ENCODE peak calls at places on chromosomes 6 and 20, in five cellular contexts. M is adrenal gland, G is H1, P is upper lobe of left lung, I is lower lobe of right lung. D is an unnamed sample. For H3K4me1 and H3K36me3, the result is how much of the 10 kb centered on the place peaks cover.

GRCh38 chr6:90080876-90081464 is 186.7 kb downstream of the GJA10 start:
- DNase-seq in G (no peak), I (no peak), P (no peak), M (no peak), D (peak)

GRCh38 chr6:116556065-116556464 is 2.5 kb downstream of the CALHM4 start:
- DNase-seq in I (no peak), G (no peak), P (no peak), M (no peak), D (no peak)

GRCh38 chr6:107877968-107878367 is 53.9 kb upstream of the SCML4 start:
- DNase-seq in P (no peak), G (no peak), M (no peak), I (no peak), D (no peak)

GRCh38 chr6:18265099-18265372 is 706 bp upstream of the DEK start:
- DNase-seq in P (no peak), M (no peak), G (no peak), I (no peak), D (no peak)

GRCh38 chr20:38343107-38343797 is 3.0 kb upstream of the LBP start:
- DNase-seq in I (no peak), P (peak), G (no peak), M (peak), D (peak)

GRCh38 chr20:63810730-63811490 is 20.2 kb downstream of the ZBTB46 start:
- DNase-seq in M (no peak), P (no peak), G (no peak), I (no peak), D (no peak)

GRCh38 chr6:10411131-10411914 is 3.6 kb downstream of the TFAP2A start:
- DNase-seq in M (no peak), G (no peak), P (peak), I (no peak), D (no peak)

GRCh38 chr6:3523288-3523670 is 66.4 kb upstream of the SLC22A23 start:
- DNase-seq in I (no peak), G (no peak), P (no peak), M (no peak), D (peak)

GRCh38 chr20:3042621-3043020 is 801 bp upstream of the GNRH2 start:
- DNase-seq in M (peak), P (no peak), I (no peak), G (no peak), D (no peak)

GRCh38 chr6:150841697-150842096 is 23.8 kb upstream of the MTHFD1L start:
- DNase-seq in P (no peak), I (no peak), G (no peak), M (no peak), D (no peak)

GRCh38 chr6:26389349-26389799 is 6.5 kb downstream of the BTN2A2 start:
- DNase-seq in I (no peak), P (no peak), G (no peak), M (no peak), D (no peak)

GRCh38 chr6:7112741-7113313 is 5.1 kb downstream of the RREB1 start:
- DNase-seq in G (no peak), I (no peak), M (peak), P (no peak), D (peak)

GRCh38 chr20:10987651-10988383 is 314.0 kb upstream of the JAG1 start:
- DNase-seq in P (no peak), M (no peak), G (no peak), I (no peak), D (no peak)

GRCh38 chr6:31493875-31494694 is 3.9 kb upstream of the MICB start:
- DNase-seq in I (peak), P (peak), M (peak), G (no peak), D (peak)

GRCh38 chr6:100509101-100509500 is 44.4 kb upstream of the SIM1 start:
- DNase-seq in G (no peak), M (no peak), I (no peak), P (no peak), D (no peak)

GRCh38 chr6:33430991-33431879 is 11.4 kb downstream of the SYNGAP1 start:
- DNase-seq in I (peak), G (no peak), M (peak), P (peak), D (peak)
- H3K27ac ChIP-seq in I (no peak), G (peak), M (no peak), P (no peak), D (no peak)

DNA sequence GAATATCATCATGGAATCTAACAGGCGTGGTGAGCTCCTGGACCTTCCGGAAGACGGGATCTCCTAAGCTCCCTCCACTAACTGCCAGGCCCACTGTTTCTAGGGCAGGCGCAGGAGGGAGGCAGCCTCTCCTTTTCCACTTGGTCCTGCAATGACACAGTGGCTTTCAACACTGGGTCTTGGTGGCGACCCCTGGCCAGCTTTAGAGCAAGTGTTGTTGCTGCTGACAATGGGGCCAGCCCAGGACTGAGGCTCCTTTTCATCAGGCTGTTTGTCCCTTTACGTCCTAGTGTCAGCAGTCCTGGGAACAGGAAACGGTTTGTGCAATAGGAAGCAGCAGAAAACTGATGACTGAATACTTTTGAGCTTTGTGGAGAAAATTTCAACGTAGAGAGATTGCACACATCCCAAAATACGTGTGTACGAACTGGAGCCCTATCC is 9.7 kb upstream of the QKI start:
- DNase-seq in M (peak), I (peak), G (no peak), P (no peak), D (no peak)
- H3K4me1 ChIP-seq in M (under half), I (under half), G (under half), P (under half), D (under half)

DNA sequence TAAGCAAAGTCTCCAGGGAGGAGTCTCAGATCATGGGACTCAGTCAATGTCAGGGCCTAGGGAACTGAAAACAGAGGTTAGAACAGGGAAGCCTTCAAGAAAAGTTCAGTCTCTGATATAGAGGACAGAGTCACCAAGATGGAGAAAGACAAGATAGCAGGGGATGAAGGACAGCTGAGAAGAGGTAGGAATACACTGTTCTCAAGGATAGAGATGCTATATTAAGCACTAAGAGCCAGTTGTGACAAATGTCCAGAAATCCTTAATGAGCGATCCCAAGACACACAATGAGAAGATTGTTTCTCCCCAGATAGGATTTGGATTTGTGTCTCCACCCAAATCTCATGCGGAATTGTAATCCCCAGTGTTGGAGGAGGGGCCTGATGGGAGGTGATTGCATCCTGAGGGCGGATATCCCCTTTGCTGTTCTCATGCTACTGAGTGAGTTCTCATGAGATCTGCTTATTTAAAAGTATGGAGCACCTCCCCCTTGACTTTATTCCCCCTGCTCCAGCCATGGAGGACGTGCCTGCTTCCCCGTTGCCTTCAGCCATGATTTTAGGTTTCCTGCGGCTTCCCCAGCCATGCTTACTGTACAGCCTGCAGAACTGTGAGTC is 168.2 kb downstream of the AKAP7 start:
- DNase-seq in I (no peak), G (no peak), P (no peak), M (no peak), D (no peak)
- H3K36me3 ChIP-seq in I (under half), G (under half), P (under half), M (under half), D (under half)

GRCh38 chr6:149508485-149508884 is 23.7 kb upstream of the ZC3H12D start:
- DNase-seq in P (no peak), G (no peak), I (no peak), M (no peak), D (peak)
- H3K27ac ChIP-seq in P (no peak), G (no peak), I (no peak), M (no peak), D (no peak)

GRCh38 chr6:41727705-41728072 is 7.7 kb downstream of the TFEB start:
- DNase-seq in M (no peak), G (no peak), P (no peak), I (peak), D (no peak)

GRCh38 chr6:41728073-41728936 is 7.1 kb downstream of the TFEB start:
- DNase-seq in M (no peak), G (no peak), P (no peak), I (peak), D (peak)

GRCh38 chr6:41729624-41730023 is 5.8 kb downstream of the TFEB start:
- DNase-seq in P (no peak), G (no peak), M (no peak), I (peak), D (no peak)

GRCh38 chr6:41730531-41731436 is 4.6 kb downstream of the TFEB start:
- DNase-seq in I (peak), M (peak), G (no peak), P (no peak), D (no peak)

DNA sequence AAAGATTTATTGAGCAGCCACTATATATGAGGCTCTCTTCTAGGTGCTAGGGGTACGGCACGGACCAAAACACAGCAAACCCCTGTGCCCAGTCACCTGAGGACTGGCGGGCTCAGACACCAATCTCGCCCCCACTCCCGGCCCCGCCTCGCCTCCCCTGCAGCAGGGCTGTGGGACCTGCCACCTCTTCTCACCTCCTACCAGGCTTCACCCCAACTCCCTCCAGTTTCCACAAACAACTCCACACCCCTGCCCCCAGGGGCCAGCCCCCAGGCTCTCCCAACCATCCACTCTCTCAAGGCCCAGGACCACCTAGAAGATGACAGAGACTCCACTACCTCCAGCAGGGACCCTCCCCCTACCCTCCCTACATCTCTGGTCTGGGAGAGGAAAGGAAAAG is 6.5 kb downstream of the TFEB start:
- DNase-seq in G (no peak), M (no peak), P (no peak), I (peak), D (no peak)
- H3K4me1 ChIP-seq in G (under half), M (under half), P (half or more), I (half or more), D (under half)